ENCODE peak calls at places on chromosome 14, in four cellular contexts. J, B, C and R are unnamed samples.

GRCh38 chr14:87152701-87153100 is 840.3 kb downstream of the GALC start:
- DNase-seq in J (no peak), C (no peak), B (no peak), R (no peak)

GRCh38 chr14:54582334-54582733 is 15.4 kb downstream of the SAMD4A start:
- DNase-seq in J (no peak), C (no peak), B (no peak), R (no peak)

GRCh38 chr14:30790827-30791226 is 83.5 kb upstream of the COCH start:
- DNase-seq in J (no peak), C (no peak), B (no peak), R (no peak)

GRCh38 chr14:83556746-83557460 is 1973.0 kb upstream of the FLRT2 start:
- DNase-seq in J (no peak), B (no peak), C (peak), R (peak)

GRCh38 chr14:50028458-50028857 is 87.9 kb downstream of the VCPKMT start:
- DNase-seq in C (no peak), J (no peak), B (no peak), R (no peak)

GRCh38 chr14:30223966-30224365 is 296.3 kb upstream of the PRKD1 start:
- DNase-seq in C (no peak), B (peak), J (no peak), R (no peak)

GRCh38 chr14:65502676-65503124 is 90.2 kb downstream of the FUT8 start:
- DNase-seq in C (peak), J (no peak), B (no peak), R (peak)

GRCh38 chr14:73935666-73936065 is 14.2 kb downstream of the FAM161B start:
- DNase-seq in C (no peak), J (no peak), B (no peak), R (no peak)

GRCh38 chr14:48970995-48971394 is 615.2 kb downstream of the RPS29 start:
- DNase-seq in J (no peak), C (peak), B (no peak), R (no peak)

GRCh38 chr14:75522224-75522764 is at the start of gene BATF:
- DNase-seq in B (no peak), C (no peak), J (no peak), R (no peak)

GRCh38 chr14:69763761-69764510 is 3.0 kb upstream of the SRSF5 start:
- DNase-seq in B (no peak), J (no peak), C (no peak), R (no peak)

GRCh38 chr14:55802986-55803431 is 223.0 kb downstream of the KTN1 start:
- DNase-seq in C (peak), J (no peak), B (no peak), R (peak)

GRCh38 chr14:28609228-28609828 is 157.3 kb upstream of the FOXG1 start:
- DNase-seq in C (peak), B (no peak), J (no peak), R (no peak)

GRCh38 chr14:68569546-68569908 is 223.3 kb downstream of the ZFP36L1 start:
- DNase-seq in C (no peak), J (no peak), B (no peak), R (no peak)

GRCh38 chr14:100535287-100536131 is 51.7 kb downstream of the BEGAIN start:
- DNase-seq in J (no peak), C (no peak), B (peak), R (no peak)

GRCh38 chr14:95064256-95064655 is 93.1 kb downstream of the DICER1 start:
- DNase-seq in B (peak), C (no peak), J (no peak), R (no peak)

GRCh38 chr14:69997849-69998248 is 118.6 kb downstream of the SMOC1 start:
- DNase-seq in J (no peak), B (peak), C (peak), R (peak)

GRCh38 chr14:88264116-88264515 is 59.0 kb downstream of the KCNK10 start:
- DNase-seq in C (no peak), J (no peak), B (no peak), R (no peak)

GRCh38 chr14:51202914-51203665 is 37.0 kb upstream of the TMX1 start:
- DNase-seq in C (no peak), B (no peak), J (no peak), R (no peak)

GRCh38 chr14:31994391-31995033 is 82.6 kb upstream of the ARHGAP5 start:
- DNase-seq in B (no peak), C (peak), J (no peak), R (no peak)

GRCh38 chr14:99518441-99519346 is 37.5 kb downstream of the CCNK start:
- DNase-seq in J (no peak), C (no peak), B (peak), R (no peak)

GRCh38 chr14:37197421-37198272 is at the start of gene MIPOL1:
- DNase-seq in J (no peak), B (peak), C (peak), R (peak)

GRCh38 chr14:63770187-63770807 is 42.4 kb upstream of the SGPP1 start:
- DNase-seq in B (peak), C (peak), J (no peak), R (peak)

GRCh38 chr14:63224196-63224595 is 20.0 kb downstream of the RHOJ start:
- DNase-seq in J (no peak), B (no peak), C (peak), R (no peak)

GRCh38 chr14:79587875-79588274 is 623.4 kb downstream of the DIO2 start:
- DNase-seq in J (no peak), C (no peak), B (no peak), R (no peak)

DNA sequence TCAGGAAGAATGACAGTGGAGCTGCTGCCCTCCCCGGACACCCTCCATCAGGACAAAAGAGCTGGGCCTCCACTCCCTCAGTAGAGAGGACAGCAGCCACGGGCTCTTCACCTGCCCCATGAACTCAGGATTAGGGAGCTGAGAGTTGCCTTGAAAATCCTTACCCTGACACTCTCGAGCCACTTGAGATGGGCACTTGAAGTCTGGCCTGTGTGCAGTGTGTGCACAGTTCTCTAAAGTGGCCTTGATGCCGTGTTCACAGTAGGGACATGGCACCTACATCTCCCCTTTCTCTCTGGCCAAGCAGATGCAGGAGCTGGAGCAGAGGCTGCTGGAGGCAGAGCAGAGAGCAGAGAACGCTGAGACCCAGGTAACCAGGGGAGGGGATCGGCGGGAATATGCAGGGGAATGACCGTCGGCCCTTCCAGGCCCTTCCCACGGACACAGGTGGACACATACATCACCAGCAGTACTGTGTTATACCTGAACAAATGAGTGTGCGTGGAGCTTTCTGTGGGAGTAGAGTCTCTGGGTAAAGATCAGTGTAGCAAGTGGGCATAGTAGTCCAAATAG is 22.5 kb downstream of the PLEKHH1 start:
- DNase-seq in B (no peak), C (no peak), J (no peak), R (no peak)
- H3K27ac ChIP-seq in B (no peak), C (no peak), J (no peak), R (no peak)

GRCh38 chr14:106094654-106095189 is 568.3 kb downstream of the TMEM121 start:
- DNase-seq in C (no peak), B (no peak), J (no peak), R (no peak)
- H3K27ac ChIP-seq in C (no peak), B (no peak), J (no peak), R (no peak)

GRCh38 chr14:72666610-72667009 is 227.3 kb downstream of the DPF3 start:
- DNase-seq in J (no peak), C (peak), B (no peak), R (peak)

GRCh38 chr14:72663956-72664650 is 229.8 kb downstream of the DPF3 start:
- DNase-seq in J (no peak), C (peak), B (no peak), R (no peak)

GRCh38 chr14:72663076-72663487 is 230.8 kb downstream of the DPF3 start:
- DNase-seq in J (no peak), B (no peak), C (no peak), R (no peak)

GRCh38 chr14:72664651-72665050 is 229.2 kb downstream of the DPF3 start:
- DNase-seq in C (no peak), B (no peak), J (no peak), R (no peak)

GRCh38 chr14:72665259-72665658 is 228.6 kb downstream of the DPF3 start:
- DNase-seq in B (no peak), C (peak), J (no peak), R (peak)
- H3K27ac ChIP-seq in B (no peak), C (peak), J (no peak), R (peak)

DNA sequence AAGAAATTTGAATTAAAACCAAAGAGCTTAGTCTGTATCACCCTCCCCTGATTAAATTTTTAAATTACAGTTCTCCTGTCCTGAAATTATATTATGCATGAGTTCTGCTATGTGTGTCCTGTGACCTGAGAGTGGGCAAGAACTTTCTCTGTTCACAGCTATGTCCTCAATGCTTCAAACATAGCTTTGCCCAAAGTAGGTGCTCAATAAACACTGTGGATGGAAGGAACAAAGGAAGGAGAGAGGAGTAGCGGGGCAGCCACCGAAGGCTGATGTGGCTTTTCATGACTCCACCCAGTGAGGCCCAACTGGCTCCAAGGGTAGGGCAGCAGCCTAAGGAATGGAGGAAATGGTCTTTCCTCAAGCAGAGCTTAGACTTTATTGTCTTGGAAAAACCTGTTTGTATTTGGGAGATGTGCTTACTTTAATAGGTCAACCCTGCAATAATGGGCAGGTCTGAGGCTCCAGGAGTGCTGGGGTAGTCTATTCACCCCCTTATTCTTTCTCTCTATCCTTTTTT is 7.6 kb upstream of the MARK3 start:
- DNase-seq in C (no peak), B (no peak), J (no peak), R (no peak)
- H3K27ac ChIP-seq in C (no peak), B (no peak), J (no peak), R (no peak)

DNA sequence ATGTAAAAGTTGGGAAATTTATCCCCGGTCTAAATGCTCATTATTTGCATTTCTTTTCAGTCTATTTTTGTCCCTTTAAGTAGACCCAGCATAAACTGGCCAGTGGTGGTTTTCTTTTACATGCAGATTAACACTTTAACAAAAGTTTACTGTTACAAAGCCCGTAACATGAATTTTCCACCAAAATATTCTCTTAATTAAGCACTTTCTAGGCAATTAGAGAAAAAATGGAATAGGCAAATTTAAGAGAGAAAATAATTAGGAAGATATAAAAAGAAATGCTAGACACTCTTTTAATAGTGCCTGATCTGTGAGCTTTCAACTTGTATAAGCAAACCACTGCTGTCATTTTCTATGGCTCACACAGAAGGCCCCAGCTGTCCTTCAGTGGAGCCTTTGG is 898.9 kb upstream of the SEL1L start:
- DNase-seq in J (no peak), B (no peak), C (no peak), R (no peak)
- H3K27ac ChIP-seq in J (no peak), B (no peak), C (no peak), R (no peak)

DNA sequence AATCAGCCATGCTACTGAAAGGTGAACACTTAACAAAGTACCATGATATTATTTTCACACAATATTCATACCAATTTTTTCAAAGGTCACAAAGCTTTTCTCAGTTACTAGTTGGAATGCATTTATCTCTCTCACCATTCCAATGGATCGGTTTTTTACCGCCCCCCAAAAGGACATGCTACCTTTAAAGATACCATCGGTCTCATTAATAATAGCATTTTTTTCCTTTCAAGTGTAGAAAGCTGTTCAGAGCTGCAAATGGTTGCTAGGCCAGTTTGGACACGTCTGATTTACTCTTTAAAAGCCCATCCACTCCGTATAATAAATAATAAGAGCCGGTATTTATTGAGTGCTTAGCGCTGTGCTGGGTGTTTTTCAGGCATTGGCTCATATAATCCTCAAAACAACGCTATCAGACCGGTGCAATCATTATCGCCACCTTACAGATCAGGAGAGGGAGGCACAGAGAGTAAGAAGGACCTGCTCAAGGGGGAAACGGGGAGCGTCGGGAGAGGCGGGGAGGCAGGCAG is 35.0 kb upstream of the STON2 start:
- DNase-seq in B (no peak), C (no peak), J (no peak), R (peak)
- H3K27ac ChIP-seq in B (no peak), C (no peak), J (peak), R (peak)

GRCh38 chr14:59187802-59188460 is 536 bp upstream of the DAAM1 start:
- DNase-seq in B (no peak), J (no peak), C (no peak), R (peak)

GRCh38 chr14:59189281-59189821 is 884 bp downstream of the DAAM1 start:
- DNase-seq in B (peak), J (no peak), C (peak), R (no peak)

GRCh38 chr14:59189822-59190368 is 1.4 kb downstream of the DAAM1 start:
- DNase-seq in C (peak), B (peak), J (peak), R (peak)

GRCh38 chr14:59188461-59189280 is at the start of gene DAAM1:
- DNase-seq in C (peak), J (peak), B (peak), R (peak)

GRCh38 chr14:59190372-59190771 is 1.9 kb downstream of the DAAM1 start:
- DNase-seq in B (peak), J (no peak), C (no peak), R (no peak)
- H3K27ac ChIP-seq in B (peak), J (peak), C (peak), R (peak)